ENCODE peak calls at places on chromosomes 1 and 21, in six cellular contexts. D is HCT116, S is H1, M is K562, Y is HepG2, O is SK-N-SH. J is an unnamed sample.

GRCh38 chr1:66330711-66331110 is 203.2 kb upstream of the SGIP1 start:
- DNase-seq in D (no peak), S (no peak), M (no peak), Y (no peak), O (no peak), J (no peak)

GRCh38 chr1:216119600-216119999 is 303.6 kb downstream of the USH2A start:
- DNase-seq in D (peak), S (no peak), M (peak), Y (peak), O (peak), J (no peak)

GRCh38 chr1:225651872-225652725 is 824 bp downstream of the ENAH start:
- DNase-seq in D (no peak), S (peak), M (no peak), Y (peak), O (peak), J (no peak)

GRCh38 chr1:107404756-107405155 is 263.9 kb downstream of the NTNG1 start:
- DNase-seq in D (no peak), S (no peak), M (no peak), Y (no peak), O (no peak), J (no peak)

GRCh38 chr1:167627865-167628641 is 2.0 kb upstream of the RCSD1 start:
- DNase-seq in D (no peak), S (no peak), M (peak), Y (peak), O (no peak), J (peak)

GRCh38 chr1:200231787-200232222 is 178.0 kb downstream of the ZNF281 start:
- DNase-seq in D (no peak), S (no peak), M (no peak), Y (peak), O (no peak), J (no peak)

GRCh38 chr1:177239792-177240191 is 69.0 kb downstream of the BRINP2 start:
- DNase-seq in D (no peak), S (no peak), M (no peak), Y (no peak), O (no peak), J (no peak)

GRCh38 chr1:160489513-160490261 is 33.4 kb downstream of the SLAMF6 start:
- DNase-seq in D (no peak), S (no peak), M (peak), Y (no peak), O (no peak), J (no peak)

GRCh38 chr1:15881961-15882360 is 34.5 kb downstream of the SPEN start:
- DNase-seq in D (no peak), S (no peak), M (no peak), Y (no peak), O (no peak), J (no peak)

GRCh38 chr21:43778469-43779335 is 2.6 kb upstream of the CSTB start:
- DNase-seq in D (no peak), S (no peak), M (peak), Y (no peak), O (no peak), J (no peak)

GRCh38 chr1:107821340-107821739 is 143.6 kb downstream of the VAV3 start:
- DNase-seq in D (no peak), S (no peak), M (no peak), Y (no peak), O (no peak), J (no peak)

GRCh38 chr21:42125571-42126544 is 54.7 kb downstream of the UMODL1 start:
- DNase-seq in D (no peak), S (no peak), M (peak), Y (peak), O (no peak), J (peak)

GRCh38 chr21:38321568-38321967 is 64.8 kb downstream of the KCNJ15 start:
- DNase-seq in D (no peak), S (no peak), M (no peak), Y (no peak), O (no peak), J (no peak)

GRCh38 chr1:56967900-56968832 is 2.4 kb upstream of the C8B start:
- DNase-seq in D (peak), S (peak), M (peak), Y (peak), O (peak), J (no peak)

GRCh38 chr1:85111709-85112108 is 63.4 kb upstream of the MCOLN3 start:
- DNase-seq in D (no peak), S (no peak), M (no peak), Y (no peak), O (no peak), J (no peak)

GRCh38 chr1:160767417-160768294 is 28.3 kb upstream of the LY9 start:
- DNase-seq in D (no peak), S (no peak), M (peak), Y (no peak), O (no peak), J (peak)

GRCh38 chr1:54937469-54937868 is 43.0 kb upstream of the TMEM61 start:
- DNase-seq in D (no peak), S (no peak), M (no peak), Y (no peak), O (no peak), J (no peak)

GRCh38 chr1:160376525-160377131 is 9.8 kb downstream of the NHLH1 start:
- DNase-seq in D (peak), S (no peak), M (peak), Y (peak), O (peak), J (peak)

GRCh38 chr1:184150776-184151531 is 99.4 kb downstream of the TSEN15 start:
- DNase-seq in D (no peak), S (no peak), M (no peak), Y (no peak), O (no peak), J (no peak)

GRCh38 chr1:32755810-32756159 is 53.2 kb upstream of the SYNC start:
- DNase-seq in D (no peak), S (no peak), M (peak), Y (no peak), O (no peak), J (no peak)

GRCh38 chr21:37700641-37701202 is 215.5 kb downstream of the KCNJ6 start:
- DNase-seq in D (peak), S (peak), M (peak), Y (peak), O (peak), J (peak)

GRCh38 chr1:29513357-29513756 is 277.0 kb downstream of the PTPRU start:
- DNase-seq in D (peak), S (peak), M (peak), Y (peak), O (peak), J (peak)

GRCh38 chr1:159122005-159122621 is 45.5 kb upstream of the AIM2 start:
- DNase-seq in D (no peak), S (no peak), M (no peak), Y (no peak), O (no peak), J (no peak)

GRCh38 chr1:171351961-171352360 is 38.0 kb downstream of the FMO4 start:
- DNase-seq in D (no peak), S (no peak), M (no peak), Y (no peak), O (no peak), J (no peak)

GRCh38 chr1:160993544-160993943 is 27.4 kb downstream of the F11R start:
- DNase-seq in D (no peak), S (no peak), M (peak), Y (peak), O (peak), J (peak)

GRCh38 chr1:112092656-112093371 is 103.3 kb upstream of the KCND3 start:
- DNase-seq in D (no peak), S (peak), M (no peak), Y (no peak), O (no peak), J (no peak)

GRCh38 chr1:168893359-168893791 is 164.4 kb upstream of the DPT start:
- DNase-seq in D (no peak), S (no peak), M (no peak), Y (no peak), O (no peak), J (no peak)

GRCh38 chr21:44756416-44757185 is 45.0 kb downstream of the UBE2G2 start:
- DNase-seq in D (no peak), S (no peak), M (no peak), Y (no peak), O (no peak), J (no peak)

GRCh38 chr1:45327644-45328515 is 1.2 kb downstream of the HPDL start:
- DNase-seq in D (no peak), S (peak), M (no peak), Y (no peak), O (peak), J (no peak)

GRCh38 chr1:108609483-108610066 is 49.7 kb downstream of the EEIG2 start:
- DNase-seq in D (no peak), S (no peak), M (no peak), Y (no peak), O (no peak), J (no peak)

GRCh38 chr21:35150562-35151226 is 101.6 kb upstream of the RUNX1 start:
- DNase-seq in D (no peak), S (no peak), M (no peak), Y (no peak), O (no peak), J (no peak)

GRCh38 chr1:78688701-78689100 is 39.1 kb downstream of the IFI44 start:
- DNase-seq in D (no peak), S (no peak), M (no peak), Y (no peak), O (peak), J (no peak)

GRCh38 chr21:37225440-37225839 is 41.7 kb downstream of the VPS26C start:
- DNase-seq in D (no peak), S (peak), M (no peak), Y (no peak), O (no peak), J (no peak)

GRCh38 chr1:169421309-169421708 is 6.0 kb downstream of the CCDC181 start:
- DNase-seq in D (no peak), S (no peak), M (peak), Y (no peak), O (no peak), J (no peak)

GRCh38 chr1:77900687-77901293 is 12.4 kb downstream of the NEXN start:
- DNase-seq in D (peak), S (no peak), M (peak), Y (peak), O (peak), J (peak)

GRCh38 chr1:201400257-201401230 is 1.4 kb upstream of the LAD1 start:
- DNase-seq in D (no peak), S (no peak), M (no peak), Y (no peak), O (no peak), J (no peak)

GRCh38 chr1:154955039-154955717 is 721 bp downstream of the PBXIP1 start:
- DNase-seq in D (no peak), S (no peak), M (peak), Y (peak), O (peak), J (no peak)

GRCh38 chr1:64112281-64112680 is 91.1 kb upstream of the UBE2U start:
- DNase-seq in D (no peak), S (no peak), M (no peak), Y (no peak), O (no peak), J (no peak)

GRCh38 chr21:46150491-46151121 is 4.8 kb downstream of the FTCD start:
- DNase-seq in D (no peak), S (no peak), M (no peak), Y (no peak), O (no peak), J (no peak)

GRCh38 chr21:46148106-46148505 is 7.3 kb downstream of the FTCD start:
- DNase-seq in D (no peak), S (no peak), M (no peak), Y (no peak), O (no peak), J (no peak)

GRCh38 chr21:46151261-46151988 is 4.0 kb downstream of the FTCD start:
- DNase-seq in D (no peak), S (no peak), M (no peak), Y (no peak), O (no peak), J (no peak)

GRCh38 chr21:46150073-46150472 is 5.3 kb downstream of the FTCD start:
- DNase-seq in D (no peak), S (no peak), M (no peak), Y (no peak), O (no peak), J (no peak)

GRCh38 chr21:46149205-46149901 is 6.0 kb downstream of the FTCD start:
- DNase-seq in D (no peak), S (no peak), M (no peak), Y (peak), O (no peak), J (no peak)
- TF ChIP-seq JUND in D (no peak), S (no peak), M (no peak), Y (no peak), O (no peak), J (no peak)

DNA sequence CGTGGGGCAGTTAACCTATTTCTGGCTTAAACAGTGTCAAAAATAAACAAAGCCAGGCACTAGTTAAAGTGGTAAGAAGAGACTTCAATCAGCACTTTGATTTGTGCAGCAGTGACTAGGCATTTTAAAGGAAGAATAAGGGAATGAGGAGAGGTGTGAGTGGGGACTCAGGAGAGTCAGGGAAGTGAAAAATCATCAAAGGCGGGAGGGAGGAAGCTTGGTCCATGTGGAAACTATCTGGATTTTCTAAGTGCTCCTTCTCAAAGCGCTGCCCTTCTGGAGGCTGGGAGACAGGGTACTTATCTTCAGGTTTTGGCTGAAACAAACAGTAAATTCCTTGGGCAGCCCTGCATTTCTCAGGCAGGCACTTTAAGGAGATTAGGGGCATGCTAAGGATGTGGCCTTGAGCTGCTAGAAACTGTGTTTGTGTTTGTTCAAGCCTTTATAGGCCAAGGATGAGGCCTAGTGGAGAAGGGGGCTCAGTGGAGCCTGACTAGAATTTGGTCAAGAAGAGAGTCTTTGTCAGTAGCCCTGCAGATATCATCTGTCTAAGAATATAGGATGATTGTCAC is 486.5 kb downstream of the SIPA1L2 start:
- DNase-seq in D (no peak), S (no peak), M (no peak), Y (no peak), O (no peak), J (no peak)
- TF ChIP-seq JUND in D (no peak), S (no peak), M (no peak), Y (no peak), O (no peak), J (no peak)

GRCh38 chr1:7221823-7222462 is 436.7 kb downstream of the CAMTA1 start:
- DNase-seq in D (no peak), S (no peak), M (no peak), Y (no peak), O (no peak), J (no peak)

GRCh38 chr1:7222616-7223015 is 437.4 kb downstream of the CAMTA1 start:
- DNase-seq in D (no peak), S (no peak), M (no peak), Y (no peak), O (no peak), J (no peak)

GRCh38 chr1:7220007-7220406 is 434.8 kb downstream of the CAMTA1 start:
- DNase-seq in D (no peak), S (no peak), M (no peak), Y (no peak), O (no peak), J (no peak)

GRCh38 chr1:7220712-7221252 is 435.5 kb downstream of the CAMTA1 start:
- DNase-seq in D (no peak), S (no peak), M (no peak), Y (no peak), O (no peak), J (no peak)

GRCh38 chr1:7218210-7218832 is 433.1 kb downstream of the CAMTA1 start:
- DNase-seq in D (peak), S (peak), M (peak), Y (peak), O (peak), J (peak)
- TF ChIP-seq JUND in D (no peak), S (no peak), M (no peak), Y (no peak), O (no peak), J (no peak)

DNA sequence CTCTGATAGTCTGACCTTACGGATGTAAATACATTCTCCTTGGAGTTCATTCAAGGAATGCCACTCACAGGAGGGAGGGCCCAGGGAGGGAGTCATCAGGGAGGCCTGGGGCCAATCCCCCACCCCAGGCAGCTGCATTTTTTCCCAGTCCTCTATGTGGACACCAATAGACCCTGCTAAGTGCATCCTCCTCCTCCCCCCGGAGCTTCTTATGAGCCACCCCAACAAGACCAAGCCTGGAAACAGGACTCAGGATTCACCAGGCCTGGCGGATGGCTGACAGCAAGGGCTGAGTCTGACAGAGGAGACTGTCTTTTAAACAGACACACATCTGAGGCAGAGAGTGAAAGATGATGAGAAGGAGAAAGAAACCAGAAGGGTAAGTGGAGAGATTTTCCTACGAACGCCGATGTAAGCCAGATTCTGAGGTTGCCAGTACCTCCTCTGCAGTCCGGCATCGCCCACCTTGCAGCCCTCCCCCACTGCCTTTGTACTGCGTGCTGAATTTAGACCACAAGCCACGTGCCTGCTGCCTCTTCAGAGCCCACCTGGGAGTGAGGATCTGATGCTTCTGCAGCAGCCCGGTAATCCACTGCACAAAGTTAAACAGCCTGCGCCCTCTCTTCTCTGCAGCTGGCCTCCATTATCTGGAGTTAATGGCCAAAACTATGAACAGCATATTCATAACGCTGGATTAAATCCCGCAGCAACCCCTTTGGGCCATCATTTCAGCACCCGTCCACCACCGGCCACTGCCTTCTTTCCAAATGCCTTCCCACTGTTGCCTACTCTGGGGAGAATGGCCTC is 17.6 kb upstream of the SFPQ start:
- DNase-seq in D (no peak), S (peak), M (no peak), Y (no peak), O (no peak), J (no peak)
- TF ChIP-seq JUND in D (no peak), S (no peak), M (no peak), Y (no peak), O (no peak), J (no peak)

GRCh38 chr1:5910666-5911065 is 81.6 kb downstream of the NPHP4 start:
- DNase-seq in D (no peak), S (peak), M (no peak), Y (no peak), O (no peak), J (no peak)

GRCh38 chr1:5909576-5910275 is 82.5 kb downstream of the NPHP4 start:
- DNase-seq in D (no peak), S (peak), M (no peak), Y (no peak), O (no peak), J (no peak)

GRCh38 chr1:5911157-5911556 is 81.1 kb downstream of the NPHP4 start:
- DNase-seq in D (no peak), S (peak), M (no peak), Y (no peak), O (peak), J (no peak)

GRCh38 chr1:5908461-5909375 is 83.5 kb downstream of the NPHP4 start:
- DNase-seq in D (no peak), S (peak), M (no peak), Y (no peak), O (no peak), J (no peak)

DNA sequence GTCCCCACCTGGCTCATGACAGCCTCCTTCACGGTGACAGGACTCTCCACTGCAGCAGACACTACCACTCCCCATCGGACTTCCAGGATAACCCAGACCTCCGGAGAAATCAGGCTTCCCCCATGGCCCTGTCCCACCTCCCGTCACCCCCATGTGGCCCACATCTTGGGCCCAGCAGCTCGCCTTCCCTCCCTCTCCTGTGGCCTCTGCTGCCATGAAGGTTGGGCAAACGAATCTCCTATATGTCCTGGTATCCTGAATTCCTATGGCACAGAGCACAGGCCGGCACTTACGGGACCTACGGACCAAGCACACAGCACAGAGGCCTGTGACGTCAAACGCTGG is 82.0 kb downstream of the NPHP4 start:
- DNase-seq in D (no peak), S (peak), M (no peak), Y (no peak), O (no peak), J (no peak)
- TF ChIP-seq JUND in D (no peak), S (no peak), M (no peak), Y (no peak), O (no peak), J (no peak)

DNA sequence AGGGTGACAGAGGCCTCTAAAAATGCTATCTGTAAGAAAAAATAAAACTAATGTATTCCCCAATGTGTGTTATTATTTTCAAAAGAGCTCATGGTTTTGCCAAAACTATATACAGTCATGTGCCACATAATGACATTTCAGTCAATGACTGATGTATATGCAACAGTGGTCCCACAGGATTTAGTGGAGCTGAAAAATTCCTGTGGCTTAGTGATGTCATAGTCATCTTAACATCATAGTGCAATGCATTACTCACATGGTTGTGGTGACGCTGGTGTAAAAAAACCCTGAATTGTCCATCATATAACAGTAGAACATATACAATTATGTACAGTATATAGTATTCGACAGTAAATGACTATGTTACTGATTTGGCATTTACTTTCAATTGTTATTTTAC is 172.4 kb downstream of the CACNA1E start:
- DNase-seq in D (no peak), S (no peak), M (no peak), Y (no peak), O (no peak), J (no peak)
- TF ChIP-seq JUND in D (no peak), S (no peak), M (no peak), Y (no peak), O (no peak), J (no peak)

J was measured in T47D.